ENCODE peak calls at places on chromosomes 5 and 9, in four cellular contexts. W is body of pancreas, L is H9, D is fibroblast of mammary gland. B is an unnamed sample.

GRCh38 chr5:61167382-61167781 is 5.1 kb upstream of the SMIM15 start:
- DNase-seq in L (no peak), W (peak; percentile 48), D (peak; percentile 67), B (no peak)

GRCh38 chr9:19533373-19533772 is 124.6 kb downstream of the ACER2 start:
- DNase-seq in W (no peak), L (no peak), D (peak; percentile 3), B (peak; percentile 4)

GRCh38 chr9:38062498-38063362 is 6.3 kb downstream of the SHB start:
- DNase-seq in L (no peak), W (no peak), D (peak; percentile 66), B (peak; percentile 90)

GRCh38 chr9:21747171-21747570 is 55.3 kb upstream of the MTAP start:
- DNase-seq in L (no peak), W (no peak), D (peak; percentile 74), B (no peak)

GRCh38 chr9:35774907-35775635 is 16.3 kb upstream of the NPR2 start:
- DNase-seq in D (no peak), W (no peak), L (no peak), B (no peak)

GRCh38 chr9:131885144-131885609 is 145.3 kb upstream of the RAPGEF1 start:
- DNase-seq in W (no peak), D (no peak), L (no peak), B (no peak)

GRCh38 chr5:140270008-140270407 is 32.9 kb downstream of the PFDN1 start:
- DNase-seq in W (no peak), D (no peak), L (no peak), B (no peak)

GRCh38 chr5:149038336-149039075 is 24.4 kb downstream of the SH3TC2 start:
- DNase-seq in W (no peak), D (peak; percentile 40), L (no peak), B (no peak)

GRCh38 chr5:5140051-5141010 is at the start of gene ADAMTS16:
- DNase-seq in W (peak; percentile 9), L (peak; percentile 74), D (no peak), B (no peak)

GRCh38 chr9:129313331-129313955 is 135.4 kb upstream of the IER5L start:
- DNase-seq in D (no peak), L (no peak), W (no peak), B (no peak)

GRCh38 chr5:36744041-36744677 is 132.4 kb upstream of the NIPBL start:
- DNase-seq in L (no peak), D (peak; percentile 1), W (no peak), B (no peak)

GRCh38 chr5:173456751-173457171 is 128.5 kb upstream of the STC2 start:
- DNase-seq in W (no peak), D (peak; percentile 35), L (no peak), B (peak; percentile 53)

GRCh38 chr5:169195601-169196000 is 105.3 kb downstream of the SLIT3 start:
- DNase-seq in L (no peak), D (peak; percentile 51), W (no peak), B (no peak)

GRCh38 chr9:110399983-110400382 is 62.3 kb upstream of the TXNDC8 start:
- DNase-seq in W (no peak), L (no peak), D (no peak), B (no peak)

GRCh38 chr5:175215906-175216305 is 228.1 kb downstream of the DRD1 start:
- DNase-seq in W (no peak), L (no peak), D (no peak), B (no peak)

GRCh38 chr9:98256632-98257218 is 1.3 kb upstream of the TBC1D2 start:
- DNase-seq in L (no peak), W (no peak), D (no peak), B (no peak)

GRCh38 chr9:98255064-98255577 is 328 bp downstream of the TBC1D2 start:
- DNase-seq in D (peak; percentile 46), W (no peak), L (no peak), B (peak; percentile 50)

GRCh38 chr9:98253563-98253962 is 1.9 kb downstream of the TBC1D2 start:
- DNase-seq in D (no peak), W (no peak), L (no peak), B (no peak)

GRCh38 chr9:98254236-98255063 is 999 bp downstream of the TBC1D2 start:
- DNase-seq in D (no peak), W (no peak), L (no peak), B (no peak)

DNA sequence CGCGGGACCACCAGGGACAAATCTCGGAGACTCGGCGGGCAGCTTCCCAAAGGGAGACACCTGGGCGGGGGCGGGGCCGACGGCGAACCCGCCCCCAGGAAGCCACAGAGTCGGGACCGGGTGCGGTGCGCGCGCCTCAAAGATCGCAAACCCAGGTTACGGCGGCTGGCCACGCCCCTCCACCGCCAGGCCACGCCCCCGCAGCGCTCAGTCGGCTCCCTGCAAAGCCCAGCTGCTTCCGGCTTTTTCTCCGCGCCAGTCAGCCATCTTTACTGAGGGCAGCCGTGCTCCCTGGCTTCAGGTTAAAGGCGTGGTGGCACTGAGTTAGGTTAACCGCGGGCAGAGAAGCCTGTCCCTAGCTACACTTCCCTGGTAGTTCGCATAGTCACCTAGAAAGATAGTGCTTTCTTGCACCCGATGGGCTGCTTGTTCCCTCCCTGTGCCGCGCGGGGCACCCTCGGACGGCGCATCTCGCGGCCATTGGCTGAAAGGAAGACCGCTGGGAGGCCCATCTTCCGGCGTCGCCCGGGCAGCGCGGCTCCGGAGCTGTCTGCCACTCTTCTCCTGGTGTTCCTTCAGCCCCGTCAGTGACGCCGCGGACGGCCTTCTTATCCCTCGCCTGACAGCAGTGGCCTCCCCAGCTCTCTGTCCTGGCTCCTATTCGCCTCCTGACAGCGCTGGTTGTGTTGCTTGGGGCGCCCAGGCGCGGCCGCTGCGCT is at the start of gene TBC1D2:
- DNase-seq in L (peak; percentile 97), W (peak; percentile 100), D (peak; percentile 90), B (peak; percentile 93)
- TF ChIP-seq CTCF in L (peak; percentile 11), W (no peak), D (peak; percentile 17), B (peak; percentile 32)

DNA sequence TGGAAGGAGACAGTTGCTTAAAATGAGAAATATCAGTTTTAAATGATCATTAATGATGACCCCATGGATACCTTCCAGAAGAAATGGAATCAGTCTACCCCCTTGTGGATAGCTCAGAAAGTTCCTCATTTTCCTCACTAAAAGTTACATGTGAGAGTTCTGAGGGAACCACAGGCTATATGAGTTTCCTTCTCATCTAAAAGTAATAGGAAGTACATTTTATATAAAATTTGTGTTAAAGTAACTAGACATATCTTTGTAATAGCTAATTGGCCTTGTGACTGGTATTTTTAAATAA is 104.9 kb upstream of the SLC25A48 start:
- DNase-seq in W (no peak), L (no peak), D (peak; percentile 5), B (no peak)
- TF ChIP-seq CTCF in W (no peak), L (peak; percentile 70), D (peak; percentile 21), B (peak; percentile 58)

GRCh38 chr9:135343136-135343535 is 136.4 kb upstream of the PPP1R26 start:
- DNase-seq in W (no peak), L (no peak), D (no peak), B (no peak)

GRCh38 chr9:135340726-135341475 is 138.7 kb upstream of the PPP1R26 start:
- DNase-seq in W (no peak), L (no peak), D (no peak), B (no peak)

GRCh38 chr9:135342206-135343130 is 137.1 kb upstream of the PPP1R26 start:
- DNase-seq in L (no peak), D (no peak), W (no peak), B (no peak)

GRCh38 chr9:135340143-135340655 is 139.4 kb upstream of the PPP1R26 start:
- DNase-seq in D (no peak), W (no peak), L (peak; percentile 57), B (no peak)

GRCh38 chr9:135341612-135342169 is 137.9 kb upstream of the PPP1R26 start:
- DNase-seq in W (no peak), L (no peak), D (no peak), B (no peak)
- TF ChIP-seq CTCF in W (no peak), L (no peak), D (no peak), B (no peak)

GRCh38 chr5:32942225-32942989 is 231.3 kb downstream of the NPR3 start:
- DNase-seq in W (peak; percentile 16), L (peak; percentile 32), D (peak; percentile 41), B (no peak)
- TF ChIP-seq CTCF in W (no peak), L (peak; percentile 76), D (peak; percentile 55), B (peak; percentile 73)

DNA sequence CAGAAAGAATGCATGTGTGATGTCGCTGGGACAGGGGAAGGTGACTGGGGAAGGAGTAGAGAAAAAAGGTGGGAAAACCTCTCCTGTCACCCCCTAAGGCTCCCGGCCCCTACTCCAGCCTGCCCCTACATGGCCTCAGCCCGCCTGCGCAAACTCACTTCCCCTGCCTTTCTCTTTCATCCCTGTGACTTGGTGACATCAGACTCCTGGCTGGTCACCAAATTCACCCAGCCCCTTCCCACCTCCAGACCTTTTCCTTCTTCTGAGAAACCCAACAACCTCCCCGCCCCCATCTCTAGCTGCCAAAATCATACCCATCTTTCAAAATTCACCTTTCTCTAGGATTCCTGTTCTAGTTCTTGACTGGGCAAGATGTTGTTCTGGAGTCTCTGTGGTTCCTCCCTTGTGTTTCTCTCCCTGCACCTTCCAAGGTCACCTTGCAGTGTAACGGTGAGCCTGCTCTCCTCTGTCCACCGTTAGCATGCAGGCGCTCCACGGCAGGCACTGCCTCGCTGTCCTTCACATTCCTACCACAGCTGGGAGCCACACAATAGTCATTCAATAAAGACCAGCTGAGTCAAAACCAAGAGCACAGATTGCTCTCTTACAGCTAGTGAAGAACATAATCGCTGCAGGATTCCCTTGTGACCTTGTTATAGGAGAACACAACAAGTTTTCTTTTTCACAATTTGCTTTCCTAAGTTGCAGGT is 134.5 kb downstream of the FANCC start:
- DNase-seq in L (peak; percentile 72), W (peak; percentile 50), D (no peak), B (no peak)
- TF ChIP-seq CTCF in L (peak; percentile 67), W (no peak), D (no peak), B (no peak)

GRCh38 chr9:109269839-109270238 is 51.0 kb downstream of the EPB41L4B start:
- DNase-seq in L (no peak), D (no peak), W (no peak), B (no peak)

GRCh38 chr9:109270441-109270840 is 50.4 kb downstream of the EPB41L4B start:
- DNase-seq in D (no peak), W (no peak), L (no peak), B (no peak)

GRCh38 chr9:109272045-109272444 is 48.8 kb downstream of the EPB41L4B start:
- DNase-seq in L (no peak), W (no peak), D (no peak), B (no peak)

GRCh38 chr9:109272745-109273144 is 48.1 kb downstream of the EPB41L4B start:
- DNase-seq in L (no peak), D (no peak), W (no peak), B (no peak)

GRCh38 chr9:109270971-109271900 is 49.6 kb downstream of the EPB41L4B start:
- DNase-seq in L (no peak), D (no peak), W (peak; percentile 73), B (no peak)
- TF ChIP-seq CTCF in L (no peak), D (no peak), W (no peak), B (no peak)

GRCh38 chr9:112945620-112946208 is 55.0 kb upstream of the SLC46A2 start:
- DNase-seq in W (peak; percentile 11), D (no peak), L (peak; percentile 90), B (no peak)
- TF ChIP-seq CTCF in W (no peak), D (no peak), L (peak; percentile 91), B (peak; percentile 60)

GRCh38 chr5:10701567-10702039 is 59.4 kb downstream of the DAP start:
- DNase-seq in D (peak; percentile 70), L (no peak), W (no peak), B (peak; percentile 60)
- TF ChIP-seq CTCF in D (peak; percentile 58), L (peak; percentile 82), W (peak; percentile 24), B (peak; percentile 91)

B was measured in HFFc6.